ENCODE peak calls at places on chromosomes 12 and 14, in eight cellular contexts. C, O, Q, X, K, A, E and M are unnamed samples.
A peak's percentile ranks its signal among the peaks of the same experiment; 100 is the strongest.

GRCh38 chr12:63326260-63326659 is 175.3 kb upstream of the AVPR1A start:
- DNase-seq in C (no peak), O (no peak), Q (no peak), X (no peak), K (no peak), A (no peak), E (no peak), M (no peak)

GRCh38 chr12:8948711-8949524 is 527 bp downstream of the M6PR start:
- DNase-seq in C (no peak), O (no peak), Q (no peak), X (peak; percentile 40), K (no peak), A (peak; percentile 31), E (peak; percentile 48), M (peak; percentile 1)

GRCh38 chr12:116354950-116355779 is 77.7 kb upstream of the MED13L start:
- DNase-seq in C (no peak), O (no peak), Q (no peak), X (no peak), K (no peak), A (no peak), E (no peak), M (no peak)

GRCh38 chr14:63287661-63288483 is 30.9 kb downstream of the GPHB5 start:
- DNase-seq in C (no peak), O (no peak), Q (peak; percentile 20), X (peak; percentile 62), K (no peak), A (peak; percentile 46), E (no peak), M (peak; percentile 4)

GRCh38 chr14:22556021-22556989 is 32.7 kb downstream of the DAD1 start:
- DNase-seq in C (no peak), O (peak; percentile 100), Q (peak; percentile 46), X (peak; percentile 89), K (peak; percentile 100), A (peak; percentile 64), E (peak; percentile 100), M (no peak)

GRCh38 chr12:7857916-7858315 is 14.8 kb downstream of the SLC2A14 start:
- DNase-seq in C (no peak), O (no peak), Q (no peak), X (no peak), K (no peak), A (no peak), E (no peak), M (no peak)

GRCh38 chr12:120103044-120103338 is 13.6 kb downstream of the RAB35 start:
- DNase-seq in C (no peak), O (no peak), Q (no peak), X (no peak), K (no peak), A (peak; percentile 24), E (no peak), M (no peak)

GRCh38 chr12:71469235-71469873 is 29.8 kb downstream of the LGR5 start:
- DNase-seq in C (no peak), O (no peak), Q (peak; percentile 26), X (peak; percentile 69), K (no peak), A (no peak), E (no peak), M (peak; percentile 33)

GRCh38 chr14:71452535-71452934 is 479.7 kb upstream of the RGS6 start:
- DNase-seq in C (no peak), O (no peak), Q (no peak), X (no peak), K (no peak), A (no peak), E (no peak), M (no peak)

GRCh38 chr14:50082308-50082742 is 34.0 kb downstream of the VCPKMT start:
- DNase-seq in C (no peak), O (peak; percentile 87), Q (no peak), X (no peak), K (no peak), A (no peak), E (peak; percentile 39), M (no peak)

GRCh38 chr14:100586520-100587247 is 533 bp downstream of the BEGAIN start:
- DNase-seq in C (no peak), O (peak; percentile 40), Q (no peak), X (no peak), K (peak; percentile 15), A (peak; percentile 89), E (no peak), M (no peak)

GRCh38 chr12:124507188-124508109 is 60.0 kb downstream of the NCOR2 start:
- DNase-seq in C (no peak), O (no peak), Q (no peak), X (peak; percentile 69), K (no peak), A (no peak), E (no peak), M (no peak)

GRCh38 chr12:31231611-31232360 is 94.2 kb downstream of the SINHCAF start:
- DNase-seq in C (no peak), O (no peak), Q (no peak), X (no peak), K (no peak), A (no peak), E (no peak), M (no peak)

GRCh38 chr12:4307593-4308333 is 13.2 kb upstream of the TIGAR start:
- DNase-seq in C (no peak), O (no peak), Q (peak; percentile 55), X (peak; percentile 79), K (no peak), A (peak; percentile 93), E (peak; percentile 33), M (peak; percentile 52)

GRCh38 chr12:42760550-42760949 is 171.0 kb upstream of the PRICKLE1 start:
- DNase-seq in C (no peak), O (no peak), Q (no peak), X (no peak), K (no peak), A (no peak), E (no peak), M (no peak)

GRCh38 chr14:102124419-102124818 is 15.3 kb upstream of the WDR20 start:
- DNase-seq in C (no peak), O (no peak), Q (no peak), X (no peak), K (no peak), A (no peak), E (no peak), M (no peak)

GRCh38 chr14:103140316-103141109 is 17.3 kb downstream of the TNFAIP2 start:
- DNase-seq in C (no peak), O (no peak), Q (no peak), X (no peak), K (no peak), A (no peak), E (peak; percentile 98), M (no peak)

GRCh38 chr12:19850341-19851065 is 411.2 kb downstream of the AEBP2 start:
- DNase-seq in C (no peak), O (no peak), Q (no peak), X (peak; percentile 53), K (no peak), A (no peak), E (no peak), M (no peak)

GRCh38 chr14:70188292-70188607 is 501 bp downstream of the SLC8A3 start:
- DNase-seq in C (no peak), O (no peak), Q (no peak), X (no peak), K (no peak), A (no peak), E (no peak), M (no peak)

GRCh38 chr12:53543539-53543938 is 36.3 kb upstream of the NPFF start:
- DNase-seq in C (no peak), O (peak; percentile 53), Q (peak; percentile 41), X (peak; percentile 73), K (peak; percentile 17), A (peak; percentile 75), E (peak; percentile 78), M (peak; percentile 46)

GRCh38 chr12:57242691-57243454 is 8.1 kb downstream of the STAC3 start:
- DNase-seq in C (no peak), O (peak; percentile 74), Q (no peak), X (peak; percentile 35), K (no peak), A (peak; percentile 97), E (peak; percentile 97), M (no peak)

GRCh38 chr14:93114713-93115068 is 1.0 kb downstream of the ITPK1 start:
- DNase-seq in C (no peak), O (no peak), Q (no peak), X (no peak), K (no peak), A (peak; percentile 64), E (peak; percentile 32), M (no peak)

GRCh38 chr14:93114068-93114710 is 1.5 kb downstream of the ITPK1 start:
- DNase-seq in C (no peak), O (no peak), Q (no peak), X (no peak), K (no peak), A (peak; percentile 64), E (peak; percentile 23), M (no peak)

GRCh38 chr14:93115069-93115919 is 431 bp downstream of the ITPK1 start:
- DNase-seq in C (peak; percentile 27), O (peak; percentile 89), Q (no peak), X (peak; percentile 78), K (peak; percentile 59), A (peak; percentile 94), E (peak; percentile 88), M (no peak)

GRCh38 chr14:93112891-93113677 is 2.6 kb downstream of the ITPK1 start:
- DNase-seq in C (peak; percentile 28), O (peak; percentile 82), Q (peak; percentile 52), X (peak; percentile 79), K (peak; percentile 69), A (peak; percentile 78), E (peak; percentile 87), M (peak; percentile 61)

DNA sequence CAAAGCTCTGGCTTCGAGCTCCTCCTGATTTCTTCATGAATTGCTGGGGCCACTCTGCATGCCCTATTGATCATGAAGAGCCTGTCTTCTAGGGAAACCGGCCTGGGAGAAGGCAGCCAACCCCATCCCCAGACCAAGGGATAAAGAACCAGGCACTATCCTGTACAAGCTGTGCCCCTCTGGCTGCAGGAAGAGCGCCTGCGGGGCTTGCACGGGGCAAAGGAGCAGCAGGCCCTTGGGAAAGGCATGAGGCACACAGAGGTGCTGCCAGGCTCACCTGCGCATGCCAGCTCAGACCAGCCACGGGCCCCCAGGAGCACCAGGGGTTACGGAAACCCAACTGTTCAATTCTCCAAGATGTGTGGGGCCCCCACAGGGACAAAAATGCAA is 2.1 kb downstream of the ITPK1 start:
- DNase-seq in C (no peak), O (no peak), Q (no peak), X (no peak), K (no peak), A (no peak), E (no peak), M (no peak)
- H3K4me3 ChIP-seq in C (peak overlapping the region; percentile 99), O (no peak overlapping the region), Q (peak overlapping the region; percentile 13), X (no peak overlapping the region), K (peak overlapping the region; percentile 80), A (peak overlapping the region; percentile 78), E (peak overlapping the region; percentile 81), M (no peak overlapping the region)

GRCh38 chr12:51216652-51217051 is 1.2 kb downstream of the POU6F1 start:
- DNase-seq in C (no peak), O (no peak), Q (no peak), X (no peak), K (no peak), A (peak; percentile 66), E (no peak), M (no peak)
- H3K4me3 ChIP-seq in C (peak overlapping the region; percentile 98), O (no peak overlapping the region), Q (peak overlapping the region; percentile 76), X (peak overlapping the region; percentile 77), K (no peak overlapping the region), A (peak overlapping the region; percentile 61), E (peak overlapping the region; percentile 69), M (peak overlapping the region; percentile 83)

GRCh38 chr12:48311313-48311712 is 39.4 kb downstream of the ZNF641 start:
- DNase-seq in C (no peak), O (no peak), Q (no peak), X (no peak), K (no peak), A (no peak), E (no peak), M (no peak)
- H3K4me3 ChIP-seq in C (no peak overlapping the region), O (no peak overlapping the region), Q (no peak overlapping the region), X (no peak overlapping the region), K (no peak overlapping the region), A (no peak overlapping the region), E (no peak overlapping the region), M (no peak overlapping the region)

GRCh38 chr14:105092124-105092911 is 27.1 kb upstream of the GPR132 start:
- DNase-seq in C (no peak), O (peak; percentile 51), Q (no peak), X (no peak), K (no peak), A (peak; percentile 76), E (no peak), M (no peak)
- H3K4me3 ChIP-seq in C (peak overlapping the region; percentile 93), O (no peak overlapping the region), Q (peak overlapping the region; percentile 74), X (peak overlapping the region; percentile 90), K (no peak overlapping the region), A (peak overlapping the region; percentile 68), E (no peak overlapping the region), M (peak overlapping the region; percentile 64)